ENCODE peak calls at places on chromosomes 16 and 17, in ten cellular contexts. S is HAP-1; P is H9; T is activated CD8-positive, alpha-beta T cell treated with anti-CD3 and anti-CD28 coated beads, Interleukin-2, amount 10 ng/mL, durations not matched to agents 7 days and 5 days; F is activated effector memory CD4-positive, alpha-beta T cell treated with anti-CD3 and anti-CD28 coated beads, Interleukin-2, amount 50 U/mL, for 16 hours; J is uterus; M is ascending aorta; O is occipital lobe; D is activated T-cell treated with anti-CD3 and anti-CD28 coated beads, Interleukin-2, amount 50 U/mL, for 72 hours; Q is iris pigment epithelial cell. C is an unnamed sample.

GRCh38 chr17:82020874-82021727 is 1.6 kb downstream of the CENPX start:
- DNase-seq in S (peak), P (peak), T (peak), F (peak), J (peak), M (peak), O (peak), D (peak), Q (peak), C (peak)

GRCh38 chr17:38907930-38908675 is 17.3 kb upstream of the LASP1NB start:
- DNase-seq in S (no peak), P (no peak), T (no peak), F (no peak), J (no peak), M (no peak), O (no peak), D (no peak), Q (no peak), C (no peak)

GRCh38 chr17:64783556-64784352 is 121.6 kb upstream of the SMURF2 start:
- DNase-seq in S (no peak), P (no peak), T (no peak), F (peak), J (no peak), M (peak), O (no peak), D (no peak), Q (no peak), C (peak)

GRCh38 chr16:56610017-56610608 is 1.7 kb downstream of the MT2A start:
- DNase-seq in S (peak), P (no peak), T (peak), F (peak), J (peak), M (peak), O (no peak), D (peak), Q (peak), C (no peak)

GRCh38 chr17:9940826-9941225 is 35.8 kb upstream of the RCVRN start:
- DNase-seq in S (no peak), P (no peak), T (no peak), F (no peak), J (no peak), M (no peak), O (no peak), D (no peak), Q (no peak), C (no peak)

GRCh38 chr17:74744714-74745547 is 3.5 kb upstream of the NHERF1 start:
- DNase-seq in S (peak), P (peak), T (peak), F (peak), J (peak), M (peak), O (peak), D (peak), Q (no peak), C (peak)

GRCh38 chr16:69150146-69150865 is 17.9 kb downstream of the UTP4 start:
- DNase-seq in S (peak), P (peak), T (peak), F (peak), J (peak), M (peak), O (peak), D (peak), Q (peak), C (no peak)

GRCh38 chr17:57918017-57918895 is 37.0 kb downstream of the CUEDC1 start:
- DNase-seq in S (no peak), P (no peak), T (no peak), F (no peak), J (no peak), M (no peak), O (no peak), D (no peak), Q (peak), C (no peak)

GRCh38 chr16:3890091-3890490 is 9.6 kb upstream of the CREBBP start:
- DNase-seq in S (no peak), P (no peak), T (no peak), F (no peak), J (no peak), M (peak), O (no peak), D (no peak), Q (no peak), C (peak)

GRCh38 chr16:28534542-28535373 is 4.0 kb downstream of the NUPR1 start:
- DNase-seq in S (no peak), P (no peak), T (no peak), F (no peak), J (peak), M (peak), O (no peak), D (no peak), Q (peak), C (peak)

GRCh38 chr16:87190288-87191240 is 126.6 kb downstream of the C16orf95 start:
- DNase-seq in S (no peak), P (no peak), T (no peak), F (no peak), J (no peak), M (no peak), O (no peak), D (no peak), Q (peak), C (no peak)

GRCh38 chr17:43312011-43312410 is 78.2 kb upstream of the RNU2-1 start:
- DNase-seq in S (no peak), P (no peak), T (no peak), F (no peak), J (no peak), M (peak), O (no peak), D (no peak), Q (no peak), C (no peak)

GRCh38 chr17:43846221-43846712 is 709 bp upstream of the CD300LG start:
- DNase-seq in S (peak), P (peak), T (peak), F (peak), J (peak), M (peak), O (peak), D (peak), Q (peak), C (peak)

GRCh38 chr17:74605361-74605760 is 13.3 kb upstream of the CD300LD start:
- DNase-seq in S (no peak), P (no peak), T (no peak), F (no peak), J (peak), M (peak), O (peak), D (no peak), Q (peak), C (no peak)

GRCh38 chr17:64063766-64064224 is 43.4 kb upstream of the ICAM2 start:
- DNase-seq in S (peak), P (peak), T (peak), F (peak), J (peak), M (no peak), O (no peak), D (peak), Q (peak), C (peak)

GRCh38 chr17:31935512-31935911 is 1.3 kb upstream of the SUZ12 start:
- DNase-seq in S (no peak), P (peak), T (no peak), F (no peak), J (no peak), M (no peak), O (no peak), D (no peak), Q (no peak), C (no peak)

GRCh38 chr16:5642470-5642869 is 544.9 kb upstream of the EEF2KMT start:
- DNase-seq in S (no peak), P (no peak), T (no peak), F (no peak), J (no peak), M (no peak), O (no peak), D (no peak), Q (no peak), C (no peak)

GRCh38 chr17:12842936-12843335 is 53.6 kb downstream of the ARHGAP44 start:
- DNase-seq in S (no peak), P (no peak), T (no peak), F (no peak), J (no peak), M (no peak), O (no peak), D (no peak), Q (no peak), C (no peak)

GRCh38 chr17:14334919-14335318 is 34.0 kb downstream of the HS3ST3B1 start:
- DNase-seq in S (no peak), P (no peak), T (no peak), F (peak), J (no peak), M (no peak), O (no peak), D (no peak), Q (no peak), C (no peak)

GRCh38 chr17:280216-280615 is 72.4 kb downstream of the RPH3AL start:
- DNase-seq in S (peak), P (no peak), T (no peak), F (peak), J (peak), M (peak), O (no peak), D (no peak), Q (no peak), C (peak)

GRCh38 chr17:30600830-30601494 is 123.8 kb downstream of the GOSR1 start:
- DNase-seq in S (peak), P (no peak), T (peak), F (peak), J (no peak), M (no peak), O (no peak), D (peak), Q (peak), C (no peak)

GRCh38 chr17:41424111-41424635 is at the start of gene KRT37:
- DNase-seq in S (no peak), P (no peak), T (no peak), F (no peak), J (no peak), M (no peak), O (no peak), D (no peak), Q (no peak), C (no peak)

GRCh38 chr16:56691885-56692284 is 9.6 kb downstream of the MT1X start:
- DNase-seq in S (peak), P (peak), T (no peak), F (no peak), J (no peak), M (no peak), O (no peak), D (no peak), Q (peak), C (no peak)

GRCh38 chr17:1231456-1231855 is 38.8 kb upstream of the BHLHA9 start:
- DNase-seq in S (no peak), P (no peak), T (no peak), F (peak), J (peak), M (peak), O (no peak), D (no peak), Q (no peak), C (peak)

GRCh38 chr17:78130439-78131101 is at the start of gene TMC8:
- DNase-seq in S (no peak), P (peak), T (peak), F (peak), J (no peak), M (no peak), O (no peak), D (peak), Q (no peak), C (peak)

GRCh38 chr17:77327181-77327565 is 186.4 kb downstream of the SEC14L1 start:
- DNase-seq in S (peak), P (no peak), T (no peak), F (peak), J (no peak), M (peak), O (no peak), D (no peak), Q (no peak), C (peak)

GRCh38 chr16:85570735-85571562 is 42.2 kb upstream of the GSE1 start:
- DNase-seq in S (no peak), P (no peak), T (peak), F (no peak), J (no peak), M (no peak), O (no peak), D (peak), Q (no peak), C (no peak)

GRCh38 chr16:57801856-57802634 is at the start of gene KIFC3:
- DNase-seq in S (peak), P (peak), T (peak), F (peak), J (peak), M (peak), O (no peak), D (peak), Q (peak), C (peak)

GRCh38 chr17:74442670-74443515 is 11.0 kb downstream of the GPRC5C start:
- DNase-seq in S (peak), P (peak), T (no peak), F (no peak), J (peak), M (peak), O (peak), D (peak), Q (no peak), C (peak)

GRCh38 chr17:17641621-17642409 is 39.4 kb upstream of the RAI1 start:
- DNase-seq in S (peak), P (peak), T (peak), F (peak), J (peak), M (peak), O (peak), D (peak), Q (peak), C (peak)

GRCh38 chr17:69433093-69433492 is 18.6 kb downstream of the MAP2K6 start:
- DNase-seq in S (no peak), P (no peak), T (no peak), F (no peak), J (no peak), M (no peak), O (no peak), D (no peak), Q (no peak), C (no peak)

GRCh38 chr17:64441772-64442549 is 7.0 kb upstream of the MILR1 start:
- DNase-seq in S (no peak), P (no peak), T (peak), F (peak), J (no peak), M (peak), O (no peak), D (peak), Q (peak), C (no peak)

GRCh38 chr16:13873835-13874438 is 46.0 kb upstream of the ERCC4 start:
- DNase-seq in S (peak), P (peak), T (no peak), F (no peak), J (no peak), M (no peak), O (no peak), D (no peak), Q (peak), C (no peak)

GRCh38 chr17:17224137-17224536 is 12.8 kb downstream of the FLCN start:
- DNase-seq in S (no peak), P (no peak), T (no peak), F (no peak), J (no peak), M (no peak), O (no peak), D (no peak), Q (no peak), C (no peak)

GRCh38 chr16:27728691-27729090 is 178.7 kb downstream of the KATNIP start:
- DNase-seq in S (no peak), P (no peak), T (no peak), F (no peak), J (no peak), M (no peak), O (no peak), D (no peak), Q (no peak), C (no peak)

GRCh38 chr17:80071116-80071980 is 30.0 kb upstream of the GAA start:
- DNase-seq in S (no peak), P (no peak), T (no peak), F (no peak), J (peak), M (peak), O (no peak), D (no peak), Q (peak), C (peak)

GRCh38 chr17:50507871-50508572 is at the start of gene MYCBPAP:
- DNase-seq in S (peak), P (peak), T (peak), F (peak), J (peak), M (peak), O (peak), D (peak), Q (peak), C (peak)

GRCh38 chr16:4323845-4324478 is 8.1 kb downstream of the GLIS2 start:
- DNase-seq in S (peak), P (peak), T (no peak), F (no peak), J (peak), M (peak), O (no peak), D (no peak), Q (peak), C (peak)

GRCh38 chr16:70805787-70806186 is 4.8 kb upstream of the VAC14 start:
- DNase-seq in S (no peak), P (no peak), T (no peak), F (no peak), J (no peak), M (no peak), O (no peak), D (no peak), Q (peak), C (no peak)

GRCh38 chr16:9123871-9124270 is 32.4 kb downstream of the HAPSTR1 start:
- DNase-seq in S (no peak), P (no peak), T (no peak), F (no peak), J (no peak), M (peak), O (no peak), D (peak), Q (no peak), C (peak)

C was measured in sciatic nerve.